ENCODE peak calls at places on chromosomes 6 and 20, in eight cellular contexts. O is H9, L is colonic mucosa, X is mammary epithelial cell, P is heart left ventricle, J is lower lobe of right lung, T is fibroblast of lung, K is suprapubic skin. M is an unnamed sample.

GRCh38 chr20:23115823-23116222 is 29.7 kb upstream of the CD93 start:
- DNase-seq in O (no peak), L (no peak), X (no peak), P (no peak), J (no peak), T (no peak), K (no peak), M (no peak)

GRCh38 chr6:134621858-134622257 is 303.9 kb upstream of the SGK1 start:
- DNase-seq in O (no peak), L (no peak), X (peak; percentile 99), P (no peak), J (no peak), T (peak; percentile 17), K (no peak), M (no peak)

GRCh38 chr6:52603000-52603795 is 26.3 kb upstream of the TRAM2 start:
- DNase-seq in O (no peak), L (no peak), X (no peak), P (no peak), J (no peak), T (peak; percentile 79), K (no peak), M (no peak)

GRCh38 chr6:25296217-25296905 is 17.2 kb downstream of the CARMIL1 start:
- DNase-seq in O (no peak), L (no peak), X (no peak), P (no peak), J (no peak), T (no peak), K (no peak), M (no peak)

GRCh38 chr6:24931296-24931695 is 4.5 kb downstream of the RIPOR2 start:
- DNase-seq in O (no peak), L (no peak), X (no peak), P (no peak), J (no peak), T (peak; percentile 66), K (no peak), M (no peak)

GRCh38 chr20:59253779-59254319 is 46.6 kb upstream of the EDN3 start:
- DNase-seq in O (no peak), L (no peak), X (no peak), P (no peak), J (no peak), T (no peak), K (no peak), M (peak; percentile 20)

GRCh38 chr6:168314948-168315347 is 4.6 kb downstream of the DACT2 start:
- DNase-seq in O (no peak), L (no peak), X (no peak), P (no peak), J (no peak), T (peak; percentile 4), K (no peak), M (no peak)

GRCh38 chr6:145733770-145734169 is 1.6 kb downstream of the EPM2A start:
- DNase-seq in O (no peak), L (no peak), X (no peak), P (no peak), J (no peak), T (peak; percentile 31), K (no peak), M (no peak)

GRCh38 chr20:11849270-11849920 is 68.3 kb upstream of the BTBD3 start:
- DNase-seq in O (no peak), L (no peak), X (no peak), P (no peak), J (no peak), T (peak; percentile 64), K (no peak), M (no peak)

GRCh38 chr20:33843854-33844253 is 32.7 kb downstream of the CHMP4B start:
- DNase-seq in O (no peak), L (peak; percentile 42), X (peak; percentile 37), P (no peak), J (no peak), T (no peak), K (no peak), M (no peak)

GRCh38 chr6:151078655-151079054 is 161.1 kb upstream of the AKAP12 start:
- DNase-seq in O (no peak), L (no peak), X (no peak), P (no peak), J (no peak), T (no peak), K (no peak), M (no peak)

GRCh38 chr20:51154708-51155690 is 132.1 kb upstream of the KCNG1 start:
- DNase-seq in O (no peak), L (no peak), X (no peak), P (no peak), J (no peak), T (no peak), K (no peak), M (no peak)

GRCh38 chr6:98833101-98834059 is 994 bp upstream of the POU3F2 start:
- DNase-seq in O (peak; percentile 66), L (no peak), X (no peak), P (no peak), J (peak; percentile 55), T (peak; percentile 62), K (no peak), M (no peak)

GRCh38 chr6:98832282-98833100 is 1.9 kb upstream of the POU3F2 start:
- DNase-seq in O (no peak), L (no peak), X (peak; percentile 76), P (no peak), J (no peak), T (peak; percentile 95), K (no peak), M (no peak)

GRCh38 chr6:98836025-98836961 is 1.9 kb downstream of the POU3F2 start:
- DNase-seq in O (no peak), L (no peak), X (no peak), P (no peak), J (no peak), T (no peak), K (no peak), M (no peak)

GRCh38 chr6:98835149-98836024 is 1.0 kb downstream of the POU3F2 start:
- DNase-seq in O (peak; percentile 73), L (no peak), X (no peak), P (no peak), J (no peak), T (peak; percentile 54), K (no peak), M (no peak)

GRCh38 chr6:98834060-98835031 is at the start of gene POU3F2:
- DNase-seq in O (peak; percentile 98), L (peak; percentile 68), X (peak; percentile 56), P (peak; percentile 42), J (peak; percentile 81), T (peak; percentile 99), K (peak; percentile 72), M (peak; percentile 47)
- H3K27ac ChIP-seq in O (no peak within 1 kb of the TSS), L (no peak within 1 kb of the TSS), X (no peak within 1 kb of the TSS), P (no peak within 1 kb of the TSS), J (no peak within 1 kb of the TSS), T (no peak within 1 kb of the TSS), K (no peak within 1 kb of the TSS), M (no peak within 1 kb of the TSS)

GRCh38 chr6:18820725-18821124 is 433.6 kb downstream of the RNF144B start:
- DNase-seq in O (peak; percentile 27), L (no peak), X (no peak), P (no peak), J (no peak), T (no peak), K (no peak), M (no peak)
- H3K9me3 ChIP-seq in O (peaks cover 6% of the 10 kb centered on the region), L (no peaks in the 10 kb centered on the region), X (peaks cover 13% of the 10 kb centered on the region), P (peaks cover 15% of the 10 kb centered on the region), J (peaks cover 25% of the 10 kb centered on the region), T (no peaks in the 10 kb centered on the region), K (peaks cover 14% of the 10 kb centered on the region), M (peaks cover 5% of the 10 kb centered on the region)

GRCh38 chr6:35042451-35042850 is 98.7 kb downstream of the TCP11 start:
- DNase-seq in O (no peak), L (no peak), X (no peak), P (no peak), J (no peak), T (no peak), K (peak; percentile 50), M (no peak)

GRCh38 chr6:35041086-35041855 is 99.9 kb downstream of the TCP11 start:
- DNase-seq in O (no peak), L (no peak), X (no peak), P (no peak), J (no peak), T (no peak), K (peak; percentile 44), M (no peak)

GRCh38 chr6:35040398-35040797 is 100.7 kb downstream of the TCP11 start:
- DNase-seq in O (no peak), L (no peak), X (no peak), P (no peak), J (no peak), T (no peak), K (no peak), M (no peak)

GRCh38 chr6:35043381-35043780 is 97.8 kb downstream of the TCP11 start:
- DNase-seq in O (no peak), L (no peak), X (no peak), P (no peak), J (no peak), T (no peak), K (peak; percentile 15), M (no peak)

GRCh38 chr6:35042041-35042440 is 99.1 kb downstream of the TCP11 start:
- DNase-seq in O (no peak), L (no peak), X (no peak), P (no peak), J (no peak), T (no peak), K (peak; percentile 30), M (no peak)
- H3K4me1 ChIP-seq in O (peaks cover 32% of the 10 kb centered on the region), L (peaks cover 32% of the 10 kb centered on the region), X (peaks cover 31% of the 10 kb centered on the region), P (peaks cover 62% of the 10 kb centered on the region), J (peaks cover 70% of the 10 kb centered on the region), T (no peaks in the 10 kb centered on the region), K (peaks cover 65% of the 10 kb centered on the region), M (no peaks in the 10 kb centered on the region)

GRCh38 chr6:140446241-140446640 is 1071.8 kb upstream of the CITED2 start:
- DNase-seq in O (no peak), L (no peak), X (no peak), P (no peak), J (no peak), T (no peak), K (no peak), M (no peak)
- H3K27ac ChIP-seq in O (no peak overlapping the region), L (no peak overlapping the region), X (no peak overlapping the region), P (no peak overlapping the region), J (no peak overlapping the region), T (no peak overlapping the region), K (no peak overlapping the region), M (no peak overlapping the region)